ENCODE peak calls at places on chromosomes 3 and 15, in six cellular contexts. One of them, this sample, is unnamed.

GRCh38 chr15:80489030-80489594 is 84.9 kb downstream of the ARNT2 start:
- DNase-seq in GM12865: no peak
- DNase-seq in choroid plexus epithelial cell: peak
- DNase-seq in nephron progenitor cell: no peak
- DNase-seq in ovary: no peak
- DNase-seq in fibroblast of lung: peak
- DNase-seq in this sample: no peak

GRCh38 chr15:73888224-73889041 is 15.1 kb downstream of the TBC1D21 start:
- DNase-seq in fibroblast of lung: no peak
- DNase-seq in GM12865: no peak
- DNase-seq in choroid plexus epithelial cell: no peak
- DNase-seq in ovary: no peak
- DNase-seq in nephron progenitor cell: no peak
- DNase-seq in this sample: no peak

GRCh38 chr3:40837300-40837699 is 312.5 kb downstream of the ZNF621 start:
- DNase-seq in ovary: no peak
- DNase-seq in choroid plexus epithelial cell: no peak
- DNase-seq in fibroblast of lung: no peak
- DNase-seq in GM12865: no peak
- DNase-seq in nephron progenitor cell: no peak
- DNase-seq in this sample: no peak

GRCh38 chr3:185701891-185702563 is 115.9 kb downstream of the SENP2 start:
- DNase-seq in fibroblast of lung: no peak
- DNase-seq in nephron progenitor cell: no peak
- DNase-seq in GM12865: no peak
- DNase-seq in choroid plexus epithelial cell: no peak
- DNase-seq in ovary: no peak
- DNase-seq in this sample: no peak

GRCh38 chr15:43212299-43212698 is 8.5 kb downstream of the EPB42 start:
- DNase-seq in GM12865: no peak
- DNase-seq in nephron progenitor cell: no peak
- DNase-seq in choroid plexus epithelial cell: no peak
- DNase-seq in fibroblast of lung: no peak
- DNase-seq in ovary: no peak
- DNase-seq in this sample: no peak

GRCh38 chr3:97720417-97720816 is 44.1 kb upstream of the ARL6 start:
- DNase-seq in nephron progenitor cell: no peak
- DNase-seq in ovary: no peak
- DNase-seq in GM12865: no peak
- DNase-seq in choroid plexus epithelial cell: no peak
- DNase-seq in fibroblast of lung: no peak
- DNase-seq in this sample: no peak

GRCh38 chr3:129563332-129563731 is 20.4 kb downstream of the H1-8 start:
- DNase-seq in GM12865: no peak
- DNase-seq in choroid plexus epithelial cell: no peak
- DNase-seq in fibroblast of lung: no peak
- DNase-seq in ovary: no peak
- DNase-seq in nephron progenitor cell: no peak
- DNase-seq in this sample: no peak

GRCh38 chr15:72836676-72837325 is 53.2 kb upstream of the ADPGK start:
- DNase-seq in ovary: no peak
- DNase-seq in choroid plexus epithelial cell: no peak
- DNase-seq in GM12865: no peak
- DNase-seq in fibroblast of lung: no peak
- DNase-seq in nephron progenitor cell: no peak
- DNase-seq in this sample: no peak

GRCh38 chr3:4976109-4976508 is 3.1 kb upstream of the BHLHE40 start:
- DNase-seq in ovary: peak
- DNase-seq in choroid plexus epithelial cell: peak
- DNase-seq in fibroblast of lung: peak
- DNase-seq in GM12865: peak
- DNase-seq in nephron progenitor cell: no peak
- DNase-seq in this sample: peak

GRCh38 chr15:67587754-67588153 is 45.3 kb downstream of the MAP2K5 start:
- DNase-seq in nephron progenitor cell: no peak
- DNase-seq in choroid plexus epithelial cell: no peak
- DNase-seq in GM12865: no peak
- DNase-seq in fibroblast of lung: no peak
- DNase-seq in ovary: no peak
- DNase-seq in this sample: no peak

GRCh38 chr3:132203889-132204596 is 113.2 kb upstream of the ACP3 start:
- DNase-seq in GM12865: no peak
- DNase-seq in fibroblast of lung: no peak
- DNase-seq in ovary: no peak
- DNase-seq in choroid plexus epithelial cell: no peak
- DNase-seq in nephron progenitor cell: no peak
- DNase-seq in this sample: no peak
- TF ChIP-seq CTCF in GM12865: no peak
- TF ChIP-seq CTCF in fibroblast of lung: no peak
- TF ChIP-seq CTCF in ovary: no peak
- TF ChIP-seq CTCF in choroid plexus epithelial cell: no peak
- TF ChIP-seq CTCF in nephron progenitor cell: no peak
- TF ChIP-seq CTCF in this sample: no peak

GRCh38 chr3:44477312-44478030 is at the start of gene ZNF445:
- DNase-seq in nephron progenitor cell: peak
- DNase-seq in GM12865: peak
- DNase-seq in fibroblast of lung: peak
- DNase-seq in choroid plexus epithelial cell: peak
- DNase-seq in ovary: peak
- DNase-seq in this sample: peak
- TF ChIP-seq CTCF in nephron progenitor cell: no peak
- TF ChIP-seq CTCF in GM12865: no peak
- TF ChIP-seq CTCF in fibroblast of lung: no peak
- TF ChIP-seq CTCF in choroid plexus epithelial cell: no peak
- TF ChIP-seq CTCF in ovary: no peak
- TF ChIP-seq CTCF in this sample: no peak

GRCh38 chr3:48716508-48716981 is 476 bp downstream of the IP6K2 start:
- DNase-seq in nephron progenitor cell: peak
- DNase-seq in ovary: no peak
- DNase-seq in fibroblast of lung: peak
- DNase-seq in choroid plexus epithelial cell: no peak
- DNase-seq in GM12865: peak
- DNase-seq in this sample: peak

GRCh38 chr3:48711727-48712126 is 5.3 kb downstream of the IP6K2 start:
- DNase-seq in nephron progenitor cell: no peak
- DNase-seq in ovary: no peak
- DNase-seq in fibroblast of lung: no peak
- DNase-seq in GM12865: no peak
- DNase-seq in choroid plexus epithelial cell: peak
- DNase-seq in this sample: no peak

GRCh38 chr3:48716982-48717746 is at the start of gene IP6K2:
- DNase-seq in GM12865: peak
- DNase-seq in ovary: peak
- DNase-seq in nephron progenitor cell: peak
- DNase-seq in fibroblast of lung: peak
- DNase-seq in choroid plexus epithelial cell: peak
- DNase-seq in this sample: peak

GRCh38 chr3:48715179-48715800 is 1.7 kb downstream of the IP6K2 start:
- DNase-seq in nephron progenitor cell: peak
- DNase-seq in choroid plexus epithelial cell: peak
- DNase-seq in GM12865: no peak
- DNase-seq in ovary: no peak
- DNase-seq in fibroblast of lung: peak
- DNase-seq in this sample: no peak
- TF ChIP-seq CTCF in nephron progenitor cell: no peak
- TF ChIP-seq CTCF in choroid plexus epithelial cell: no peak
- TF ChIP-seq CTCF in GM12865: no peak
- TF ChIP-seq CTCF in ovary: no peak
- TF ChIP-seq CTCF in fibroblast of lung: no peak
- TF ChIP-seq CTCF in this sample: no peak

GRCh38 chr3:52025453-52025852 is 29.8 kb upstream of the RPL29 start:
- DNase-seq in fibroblast of lung: no peak
- DNase-seq in choroid plexus epithelial cell: no peak
- DNase-seq in ovary: no peak
- DNase-seq in GM12865: no peak
- DNase-seq in nephron progenitor cell: no peak
- DNase-seq in this sample: no peak
- TF ChIP-seq CTCF in fibroblast of lung: no peak
- TF ChIP-seq CTCF in choroid plexus epithelial cell: no peak
- TF ChIP-seq CTCF in ovary: no peak
- TF ChIP-seq CTCF in GM12865: no peak
- TF ChIP-seq CTCF in nephron progenitor cell: no peak
- TF ChIP-seq CTCF in this sample: no peak

DNA sequence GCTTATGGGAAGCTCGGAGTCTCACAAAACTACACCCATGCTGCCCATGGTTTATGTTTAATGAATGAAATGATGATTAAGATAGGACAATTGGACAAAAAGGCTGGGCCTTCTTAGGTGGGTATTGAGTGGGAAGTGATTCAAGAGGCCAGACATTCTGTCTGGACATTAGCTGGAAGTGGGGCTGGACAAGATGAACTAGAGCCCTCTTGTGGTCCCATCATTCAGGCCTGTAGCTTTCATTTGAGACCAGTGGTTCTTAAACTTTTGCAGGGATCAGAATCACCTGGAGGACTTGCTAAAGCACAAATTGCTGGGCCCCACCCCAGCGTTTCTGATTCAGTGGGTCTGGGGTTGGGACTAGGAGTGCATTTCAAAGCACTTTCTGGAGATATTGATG is 290.4 kb upstream of the CTDSPL start:
- DNase-seq in choroid plexus epithelial cell: peak
- DNase-seq in GM12865: no peak
- DNase-seq in nephron progenitor cell: no peak
- DNase-seq in fibroblast of lung: peak
- DNase-seq in ovary: no peak
- DNase-seq in this sample: no peak
- TF ChIP-seq CTCF in choroid plexus epithelial cell: peak
- TF ChIP-seq CTCF in GM12865: no peak
- TF ChIP-seq CTCF in nephron progenitor cell: no peak
- TF ChIP-seq CTCF in fibroblast of lung: peak
- TF ChIP-seq CTCF in ovary: no peak
- TF ChIP-seq CTCF in this sample: no peak

GRCh38 chr3:25350741-25351140 is 77.3 kb upstream of the RARB start:
- DNase-seq in GM12865: no peak
- DNase-seq in fibroblast of lung: no peak
- DNase-seq in nephron progenitor cell: no peak
- DNase-seq in choroid plexus epithelial cell: no peak
- DNase-seq in ovary: no peak
- DNase-seq in this sample: no peak
- TF ChIP-seq CTCF in GM12865: no peak
- TF ChIP-seq CTCF in fibroblast of lung: no peak
- TF ChIP-seq CTCF in nephron progenitor cell: no peak
- TF ChIP-seq CTCF in choroid plexus epithelial cell: no peak
- TF ChIP-seq CTCF in ovary: no peak
- TF ChIP-seq CTCF in this sample: no peak

GRCh38 chr3:188947401-188947982 is 224.3 kb upstream of the TPRG1 start:
- DNase-seq in ovary: peak
- DNase-seq in GM12865: peak
- DNase-seq in fibroblast of lung: peak
- DNase-seq in nephron progenitor cell: peak
- DNase-seq in choroid plexus epithelial cell: peak
- DNase-seq in this sample: peak
- TF ChIP-seq CTCF in ovary: peak
- TF ChIP-seq CTCF in GM12865: no peak
- TF ChIP-seq CTCF in fibroblast of lung: peak
- TF ChIP-seq CTCF in nephron progenitor cell: peak
- TF ChIP-seq CTCF in choroid plexus epithelial cell: peak
- TF ChIP-seq CTCF in this sample: peak

GRCh38 chr3:55518451-55518850 is 31.3 kb upstream of the WNT5A start:
- DNase-seq in GM12865: no peak
- DNase-seq in fibroblast of lung: peak
- DNase-seq in choroid plexus epithelial cell: no peak
- DNase-seq in ovary: no peak
- DNase-seq in nephron progenitor cell: no peak
- DNase-seq in this sample: no peak
- TF ChIP-seq CTCF in GM12865: no peak
- TF ChIP-seq CTCF in fibroblast of lung: no peak
- TF ChIP-seq CTCF in choroid plexus epithelial cell: no peak
- TF ChIP-seq CTCF in ovary: no peak
- TF ChIP-seq CTCF in nephron progenitor cell: no peak
- TF ChIP-seq CTCF in this sample: peak

This sample was measured in neural crest cell.